ENCODE peak calls at places on chromosomes 1 and 21, in six cellular contexts. M, Z, R, B, T and G are unnamed samples.

GRCh38 chr1:63343922-63344321 is 21.6 kb downstream of the FOXD3 start:
- DNase-seq in M (no peak), Z (no peak), R (peak), B (no peak), T (no peak), G (no peak)

GRCh38 chr1:205812878-205813754 is at the start of gene SLC41A1:
- DNase-seq in M (peak), Z (peak), R (peak), B (peak), T (peak), G (peak)

GRCh38 chr1:230808268-230808872 is 60.0 kb downstream of the C1orf198 start:
- DNase-seq in M (no peak), Z (no peak), R (no peak), B (no peak), T (no peak), G (peak)

GRCh38 chr1:234768569-234769283 is 158.7 kb upstream of the IRF2BP2 start:
- DNase-seq in M (no peak), Z (no peak), R (no peak), B (peak), T (no peak), G (no peak)

GRCh38 chr1:51671527-51672325 is 54.8 kb downstream of the OSBPL9 start:
- DNase-seq in M (peak), Z (no peak), R (no peak), B (no peak), T (no peak), G (peak)

GRCh38 chr1:32872189-32872898 is 1.6 kb upstream of the FNDC5 start:
- DNase-seq in M (no peak), Z (peak), R (peak), B (peak), T (peak), G (peak)

GRCh38 chr1:53502641-53503432 is 43.6 kb downstream of the DMRTB1 start:
- DNase-seq in M (no peak), Z (no peak), R (peak), B (no peak), T (peak), G (no peak)

GRCh38 chr1:36871146-36871971 is 163.0 kb downstream of the GRIK3 start:
- DNase-seq in M (no peak), Z (no peak), R (no peak), B (no peak), T (no peak), G (no peak)

GRCh38 chr1:197915797-197916686 is 1.1 kb upstream of the LHX9 start:
- DNase-seq in M (no peak), Z (peak), R (peak), B (peak), T (peak), G (peak)

GRCh38 chr1:227343727-227344551 is 25.6 kb upstream of the CDC42BPA start:
- DNase-seq in M (peak), Z (no peak), R (no peak), B (no peak), T (no peak), G (peak)

GRCh38 chr1:221903594-221903993 is 161.7 kb upstream of the DUSP10 start:
- DNase-seq in M (no peak), Z (no peak), R (no peak), B (no peak), T (no peak), G (no peak)

GRCh38 chr1:19643602-19644419 is at the start of gene NBL1:
- DNase-seq in M (no peak), Z (no peak), R (peak), B (peak), T (peak), G (peak)

GRCh38 chr1:68141801-68142440 is 90.4 kb downstream of the WLS start:
- DNase-seq in M (no peak), Z (no peak), R (no peak), B (no peak), T (no peak), G (no peak)

GRCh38 chr21:24025101-24025500 is 1582.2 kb downstream of the MRPL39 start:
- DNase-seq in M (no peak), Z (no peak), R (no peak), B (no peak), T (no peak), G (no peak)

GRCh38 chr21:42970946-42971653 is 3.3 kb upstream of the PKNOX1 start:
- DNase-seq in M (no peak), Z (peak), R (no peak), B (no peak), T (no peak), G (no peak)

GRCh38 chr1:165696625-165697100 is 1.7 kb downstream of the ALDH9A1 start:
- DNase-seq in M (peak), Z (no peak), R (peak), B (peak), T (no peak), G (peak)

GRCh38 chr1:921011-921837 is 2.5 kb upstream of the SAMD11 start:
- DNase-seq in M (peak), Z (peak), R (peak), B (peak), T (peak), G (peak)

GRCh38 chr1:238898856-238899255 is 487.5 kb upstream of the CHRM3 start:
- DNase-seq in M (no peak), Z (no peak), R (no peak), B (no peak), T (no peak), G (no peak)

GRCh38 chr1:201876148-201876547 is 12.6 kb upstream of the SHISA4 start:
- DNase-seq in M (no peak), Z (no peak), R (no peak), B (peak), T (no peak), G (peak)
- TF ChIP-seq CTCF in M (peak), Z (peak), R (peak), B (no peak), T (peak), G (peak)

GRCh38 chr1:175889044-175889443 is 145.6 kb upstream of the TNR start:
- DNase-seq in M (no peak), Z (no peak), R (no peak), B (no peak), T (no peak), G (peak)

GRCh38 chr1:175887981-175888428 is 144.6 kb upstream of the TNR start:
- DNase-seq in M (no peak), Z (no peak), R (peak), B (peak), T (peak), G (peak)

GRCh38 chr1:175885247-175885646 is 141.9 kb upstream of the TNR start:
- DNase-seq in M (peak), Z (no peak), R (no peak), B (no peak), T (no peak), G (no peak)

GRCh38 chr1:175889848-175890247 is 146.5 kb upstream of the TNR start:
- DNase-seq in M (no peak), Z (no peak), R (no peak), B (no peak), T (no peak), G (no peak)

GRCh38 chr1:175887521-175887920 is 144.1 kb upstream of the TNR start:
- DNase-seq in M (no peak), Z (no peak), R (peak), B (no peak), T (no peak), G (no peak)
- H3K4me3 ChIP-seq in M (no peak), Z (no peak), R (no peak), B (no peak), T (no peak), G (no peak)

GRCh38 chr1:158819461-158820443 is 11.4 kb upstream of the MNDA start:
- DNase-seq in M (no peak), Z (no peak), R (no peak), B (no peak), T (no peak), G (no peak)
- TF ChIP-seq CTCF in M (no peak), Z (no peak), R (no peak), B (no peak), T (no peak), G (no peak)

GRCh38 chr1:111624382-111624781 is 4.8 kb downstream of the RAP1A start:
- DNase-seq in M (no peak), Z (no peak), R (no peak), B (no peak), T (no peak), G (no peak)

GRCh38 chr1:111625263-111625662 is 5.7 kb downstream of the RAP1A start:
- DNase-seq in M (no peak), Z (no peak), R (no peak), B (no peak), T (no peak), G (no peak)

GRCh38 chr1:111629190-111629954 is 9.8 kb downstream of the RAP1A start:
- DNase-seq in M (no peak), Z (no peak), R (no peak), B (no peak), T (no peak), G (no peak)

GRCh38 chr1:111631502-111631901 is 11.9 kb downstream of the RAP1A start:
- DNase-seq in M (no peak), Z (no peak), R (no peak), B (no peak), T (no peak), G (no peak)

GRCh38 chr1:111628153-111628552 is 8.6 kb downstream of the RAP1A start:
- DNase-seq in M (no peak), Z (no peak), R (no peak), B (no peak), T (no peak), G (no peak)
- H3K4me3 ChIP-seq in M (no peak), Z (no peak), R (no peak), B (no peak), T (no peak), G (no peak)

DNA sequence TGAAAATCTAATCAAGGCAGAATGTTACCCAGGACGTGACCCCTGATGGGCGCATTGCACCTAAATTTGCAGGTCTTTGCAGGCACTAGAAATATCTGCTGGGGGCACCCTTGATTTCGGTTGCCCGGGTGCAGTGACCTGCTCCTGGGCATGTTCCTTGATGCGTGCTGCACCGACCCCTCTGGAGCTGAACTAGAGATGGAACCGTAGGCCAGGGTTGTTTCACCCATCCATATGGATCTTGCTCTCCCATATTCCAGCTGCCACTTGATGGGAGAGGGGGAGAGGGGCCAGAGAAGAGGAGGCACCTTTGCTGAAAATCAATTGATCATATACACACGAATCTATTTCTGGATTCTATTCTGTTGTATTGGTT is 8.4 kb upstream of the COL18A1 start:
- DNase-seq in M (no peak), Z (no peak), R (no peak), B (no peak), T (no peak), G (no peak)
- TF ChIP-seq CTCF in M (no peak), Z (no peak), R (no peak), B (no peak), T (no peak), G (no peak)

DNA sequence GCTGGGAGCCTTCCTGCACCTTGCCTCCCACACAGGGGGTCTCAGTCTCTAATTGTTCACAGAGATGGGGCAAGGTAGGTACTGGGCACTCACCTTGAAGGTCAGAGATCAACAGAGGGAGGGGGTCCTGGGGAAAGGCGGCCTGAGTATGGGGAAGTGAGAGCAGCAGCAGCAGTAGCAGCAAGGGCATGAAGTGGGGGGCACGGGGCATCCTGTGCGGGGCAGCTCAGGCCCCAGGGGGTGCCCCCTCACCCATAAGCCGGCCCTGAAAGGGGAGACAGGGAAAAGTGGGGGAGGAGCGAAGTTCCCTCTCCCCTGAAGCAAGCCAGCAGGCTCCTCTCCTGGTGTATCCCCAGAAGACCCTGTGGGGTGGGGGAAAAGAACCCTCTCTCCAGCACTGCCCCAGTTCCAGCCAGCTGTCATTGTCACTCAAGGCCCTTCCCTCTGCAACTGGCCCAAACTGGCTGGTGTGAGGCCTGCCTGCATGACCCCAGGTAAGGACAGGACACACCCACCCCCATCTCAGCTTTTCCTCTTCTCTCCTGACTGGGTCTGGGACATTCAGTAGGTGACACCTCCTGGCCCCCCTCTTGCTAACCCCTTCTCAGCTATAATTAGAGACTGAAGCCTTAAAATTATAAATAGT is 3.9 kb downstream of the SEMA6C start:
- DNase-seq in M (no peak), Z (no peak), R (peak), B (no peak), T (peak), G (no peak)
- H3K4me3 ChIP-seq in M (no peak), Z (no peak), R (no peak), B (no peak), T (peak), G (no peak)

GRCh38 chr1:236451796-236452373 is 57.8 kb downstream of the EDARADD start:
- DNase-seq in M (no peak), Z (no peak), R (peak), B (peak), T (no peak), G (peak)
- TF ChIP-seq CTCF in M (peak), Z (peak), R (peak), B (peak), T (peak), G (peak)

GRCh38 chr21:20998456-20998789 is 214 bp downstream of the NCAM2 start:
- DNase-seq in M (no peak), Z (no peak), R (no peak), B (no peak), T (no peak), G (no peak)

GRCh38 chr21:20999567-21000169 is 1.5 kb downstream of the NCAM2 start:
- DNase-seq in M (no peak), Z (no peak), R (peak), B (peak), T (no peak), G (peak)

GRCh38 chr21:20997308-20997632 is 939 bp upstream of the NCAM2 start:
- DNase-seq in M (no peak), Z (no peak), R (peak), B (no peak), T (no peak), G (no peak)

GRCh38 chr21:20997633-20998455 is at the start of gene NCAM2:
- DNase-seq in M (peak), Z (peak), R (peak), B (peak), T (peak), G (peak)

DNA sequence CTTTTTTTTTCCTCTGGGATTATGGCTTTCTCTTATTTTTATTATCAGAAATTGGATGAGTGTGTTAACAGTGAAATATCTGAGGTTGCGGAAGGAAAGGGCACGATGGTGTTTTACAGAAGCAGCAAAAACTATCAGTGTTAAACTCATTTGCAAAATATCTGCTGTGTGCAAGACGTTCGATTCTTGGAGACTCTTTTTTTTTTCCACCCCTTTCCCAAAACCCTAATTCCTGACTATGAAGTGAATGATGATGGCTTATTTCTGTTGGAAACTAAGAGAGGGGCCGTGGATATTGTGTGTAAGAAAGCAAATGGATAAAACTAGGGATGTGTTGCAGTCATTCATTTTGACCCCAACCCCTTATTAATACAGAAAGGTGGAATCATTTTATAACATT is 677 bp downstream of the NCAM2 start:
- DNase-seq in M (no peak), Z (no peak), R (no peak), B (no peak), T (no peak), G (no peak)
- H3K4me3 ChIP-seq in M (peak), Z (peak), R (peak), B (no peak), T (peak), G (peak)

GRCh38 chr1:115225993-115226700 is 111.9 kb downstream of the NGF start:
- DNase-seq in M (no peak), Z (no peak), R (no peak), B (no peak), T (no peak), G (no peak)

GRCh38 chr1:115222616-115223402 is 115.2 kb downstream of the NGF start:
- DNase-seq in M (no peak), Z (no peak), R (no peak), B (no peak), T (no peak), G (no peak)

GRCh38 chr1:115228191-115228590 is 109.9 kb downstream of the NGF start:
- DNase-seq in M (no peak), Z (no peak), R (no peak), B (no peak), T (no peak), G (no peak)

GRCh38 chr1:115227683-115228082 is 110.4 kb downstream of the NGF start:
- DNase-seq in M (no peak), Z (no peak), R (no peak), B (no peak), T (no peak), G (peak)

DNA sequence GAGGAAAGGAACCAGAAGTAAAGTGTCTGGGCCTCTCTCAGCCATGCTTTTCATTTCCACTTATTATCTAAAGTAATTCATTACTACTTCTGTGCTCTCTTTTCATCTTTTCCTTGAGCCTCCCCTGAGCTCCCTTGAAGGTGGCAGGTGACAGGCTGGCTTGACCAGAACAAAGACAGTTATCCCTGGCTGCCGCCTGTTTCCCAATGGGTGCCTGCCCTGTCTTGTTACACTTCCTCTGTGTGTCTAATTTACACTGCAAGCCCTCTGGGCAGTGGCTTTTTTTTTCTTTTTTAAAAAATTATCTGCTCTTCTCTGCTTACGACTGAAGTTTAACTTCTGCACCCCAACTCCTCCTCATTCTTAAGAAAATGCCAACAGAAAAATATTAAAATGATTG is 113.4 kb downstream of the NGF start:
- DNase-seq in M (no peak), Z (no peak), R (no peak), B (no peak), T (no peak), G (no peak)
- TF ChIP-seq CTCF in M (no peak), Z (no peak), R (no peak), B (no peak), T (no peak), G (no peak)